ENCODE peak calls at places on chromosomes 1 and 21, in five cellular contexts. O, C, T, M and Q are unnamed samples.

GRCh38 chr1:238606896-238607295 is 716.2 kb upstream of the ZP4 start:
- DNase-seq in O (peak), C (no peak), T (no peak), M (no peak), Q (no peak)

GRCh38 chr1:38444770-38445442 is 398.3 kb upstream of the POU3F1 start:
- DNase-seq in O (no peak), C (no peak), T (no peak), M (no peak), Q (no peak)

GRCh38 chr1:225817611-225818061 is 7.7 kb downstream of the EPHX1 start:
- DNase-seq in O (peak), C (peak), T (peak), M (peak), Q (no peak)

GRCh38 chr1:19909971-19910370 is 13.4 kb downstream of the PLA2G2E start:
- DNase-seq in O (no peak), C (no peak), T (no peak), M (no peak), Q (no peak)

GRCh38 chr1:209659909-209660308 is 7.7 kb upstream of the LAMB3 start:
- DNase-seq in O (peak), C (no peak), T (no peak), M (no peak), Q (no peak)

GRCh38 chr21:31136891-31137290 is 98.6 kb upstream of the KRTAP19-8 start:
- DNase-seq in O (peak), C (no peak), T (no peak), M (peak), Q (peak)

GRCh38 chr1:74266001-74266400 is 30.8 kb downstream of the TNNI3K start:
- DNase-seq in O (no peak), C (no peak), T (no peak), M (no peak), Q (no peak)

GRCh38 chr1:211478801-211479619 is 13.0 kb downstream of the RD3 start:
- DNase-seq in O (no peak), C (no peak), T (no peak), M (no peak), Q (no peak)

GRCh38 chr1:226547754-226548191 is 791 bp upstream of the STUM start:
- DNase-seq in O (peak), C (peak), T (peak), M (peak), Q (peak)

GRCh38 chr21:42198949-42199348 is 20.0 kb upstream of the ABCG1 start:
- DNase-seq in O (no peak), C (no peak), T (no peak), M (no peak), Q (no peak)

GRCh38 chr1:155005076-155005971 is 2.7 kb downstream of the ZBTB7B start:
- DNase-seq in O (no peak), C (no peak), T (no peak), M (no peak), Q (no peak)

GRCh38 chr1:61255324-61255703 is 173.0 kb downstream of the NFIA start:
- DNase-seq in O (no peak), C (no peak), T (no peak), M (no peak), Q (no peak)

GRCh38 chr1:184825571-184825970 is 70.9 kb upstream of the EDEM3 start:
- DNase-seq in O (no peak), C (no peak), T (no peak), M (no peak), Q (no peak)

GRCh38 chr1:202656057-202656456 is 54.2 kb downstream of the SYT2 start:
- DNase-seq in O (peak), C (peak), T (peak), M (peak), Q (peak)

GRCh38 chr1:217521317-217521716 is 109.6 kb downstream of the GPATCH2 start:
- DNase-seq in O (no peak), C (no peak), T (no peak), M (no peak), Q (no peak)

GRCh38 chr21:34801519-34802132 is 132.8 kb downstream of the CLIC6 start:
- DNase-seq in O (no peak), C (peak), T (no peak), M (peak), Q (peak)

GRCh38 chr21:41754481-41754891 is 12.4 kb downstream of the RIPK4 start:
- DNase-seq in O (no peak), C (no peak), T (no peak), M (no peak), Q (no peak)

GRCh38 chr21:41852151-41852928 is 26.8 kb downstream of the PRDM15 start:
- DNase-seq in O (no peak), C (no peak), T (no peak), M (no peak), Q (no peak)

GRCh38 chr1:22892789-22893188 is 79.9 kb downstream of the LACTBL1 start:
- DNase-seq in O (no peak), C (no peak), T (no peak), M (no peak), Q (no peak)

GRCh38 chr1:231395051-231395995 is 26.8 kb downstream of the EGLN1 start:
- DNase-seq in O (peak), C (peak), T (peak), M (no peak), Q (no peak)

GRCh38 chr21:42460391-42461184 is 35.4 kb downstream of the RSPH1 start:
- DNase-seq in O (no peak), C (no peak), T (no peak), M (no peak), Q (peak)

GRCh38 chr1:229148041-229148671 is 122.8 kb upstream of the RAB4A start:
- DNase-seq in O (no peak), C (no peak), T (peak), M (peak), Q (peak)

GRCh38 chr1:114107474-114108175 is 46.0 kb downstream of the SYT6 start:
- DNase-seq in O (no peak), C (no peak), T (no peak), M (no peak), Q (no peak)

GRCh38 chr1:42830631-42831030 is 13.4 kb upstream of the SVBP start:
- DNase-seq in O (no peak), C (no peak), T (no peak), M (no peak), Q (no peak)

GRCh38 chr1:41566274-41566885 is 81.9 kb upstream of the EDN2 start:
- DNase-seq in O (no peak), C (no peak), T (no peak), M (no peak), Q (no peak)

GRCh38 chr1:199685369-199685768 is 342.1 kb upstream of the NR5A2 start:
- DNase-seq in O (peak), C (no peak), T (peak), M (no peak), Q (no peak)

GRCh38 chr1:2234762-2235113 is 6.6 kb downstream of the SKI start:
- DNase-seq in O (no peak), C (no peak), T (no peak), M (no peak), Q (no peak)
- H3K4me3 ChIP-seq in O (no peak), C (no peak), T (peak), M (no peak), Q (no peak)

DNA sequence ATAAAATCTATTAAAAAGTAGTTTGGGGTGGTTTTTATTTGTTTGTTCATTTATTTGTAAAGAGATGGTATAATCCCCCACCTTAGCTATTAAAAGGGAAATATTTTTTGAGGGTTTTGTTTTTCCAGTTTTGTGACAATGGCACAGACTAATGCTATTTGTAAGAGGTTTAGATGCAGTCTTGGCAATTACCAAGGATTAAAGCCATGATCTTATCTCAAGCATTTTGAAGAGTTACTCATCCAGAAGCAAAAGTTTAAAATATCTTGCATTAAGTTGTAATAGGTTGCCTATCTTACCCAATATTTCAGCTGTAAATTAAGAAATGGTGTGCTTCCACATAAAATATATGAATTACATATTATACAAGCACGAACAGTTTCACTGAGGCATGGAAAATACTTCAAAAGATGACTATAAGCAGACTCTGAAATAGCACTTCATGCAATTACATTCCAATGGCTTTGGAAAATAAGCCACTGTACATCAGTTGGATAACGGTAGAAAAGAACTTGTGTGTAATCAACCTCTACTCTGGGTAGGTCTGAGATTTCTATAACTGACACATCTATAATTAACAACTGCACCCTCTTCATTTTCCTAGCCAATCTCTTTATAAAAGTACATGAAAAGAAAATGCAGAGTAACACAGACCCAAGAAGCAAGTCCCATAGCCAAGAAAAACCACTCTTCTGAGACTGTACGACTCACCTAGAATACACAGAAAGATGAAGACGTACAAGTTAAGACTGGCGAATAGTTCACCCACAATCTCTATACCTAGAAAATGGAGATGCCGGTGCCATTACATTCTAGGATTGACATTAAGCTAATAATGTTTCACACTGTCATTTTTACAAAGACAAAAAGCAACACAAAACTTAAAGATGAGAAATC is 95.2 kb downstream of the PTPN14 start:
- DNase-seq in O (no peak), C (no peak), T (no peak), M (no peak), Q (no peak)
- TF ChIP-seq RFX5 in O (no peak), C (no peak), T (no peak), M (no peak), Q (no peak)

GRCh38 chr1:63630238-63630637 is 37.0 kb downstream of the PGM1 start:
- DNase-seq in O (no peak), C (no peak), T (no peak), M (no peak), Q (no peak)

GRCh38 chr1:63633281-63633680 is 40.1 kb downstream of the PGM1 start:
- DNase-seq in O (no peak), C (no peak), T (no peak), M (no peak), Q (no peak)

GRCh38 chr1:63632110-63632509 is 38.9 kb downstream of the PGM1 start:
- DNase-seq in O (no peak), C (no peak), T (no peak), M (no peak), Q (no peak)

GRCh38 chr1:63628607-63629006 is 35.4 kb downstream of the PGM1 start:
- DNase-seq in O (no peak), C (no peak), T (no peak), M (no peak), Q (no peak)

GRCh38 chr1:63630666-63631065 is 37.5 kb downstream of the PGM1 start:
- DNase-seq in O (no peak), C (no peak), T (no peak), M (no peak), Q (no peak)
- H3K27ac ChIP-seq in O (no peak), C (no peak), T (no peak), M (no peak), Q (no peak)

GRCh38 chr1:69403911-69404310 is 163.8 kb upstream of the LRRC7 start:
- DNase-seq in O (no peak), C (no peak), T (no peak), M (no peak), Q (no peak)

GRCh38 chr1:69400128-69400527 is 167.6 kb upstream of the LRRC7 start:
- DNase-seq in O (no peak), C (no peak), T (no peak), M (no peak), Q (peak)

GRCh38 chr1:69404486-69404885 is 163.2 kb upstream of the LRRC7 start:
- DNase-seq in O (no peak), C (no peak), T (no peak), M (no peak), Q (no peak)

GRCh38 chr1:69406244-69406643 is 161.5 kb upstream of the LRRC7 start:
- DNase-seq in O (no peak), C (no peak), T (no peak), M (no peak), Q (no peak)

DNA sequence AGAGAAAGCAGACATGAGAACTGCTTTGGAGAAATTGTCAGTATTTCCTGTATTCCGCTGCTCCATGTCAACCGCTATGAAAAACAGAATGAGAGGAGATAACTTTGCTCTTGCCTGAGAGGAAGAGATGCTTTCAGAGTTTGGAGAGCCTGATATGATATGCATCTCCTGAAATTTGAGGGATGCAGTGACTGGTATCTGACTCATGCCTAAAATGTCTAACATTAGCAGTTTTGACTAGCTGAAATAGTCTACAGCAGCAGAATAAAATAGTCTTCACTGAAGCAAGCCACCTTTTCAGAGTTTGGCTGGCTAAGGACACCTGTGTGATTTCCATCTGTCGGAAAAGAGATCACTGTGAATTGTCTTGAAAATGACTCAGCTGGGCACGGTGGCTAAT is 165.8 kb upstream of the LRRC7 start:
- DNase-seq in O (no peak), C (no peak), T (no peak), M (no peak), Q (no peak)
- H3K4me3 ChIP-seq in O (no peak), C (no peak), T (no peak), M (no peak), Q (no peak)

GRCh38 chr21:44529503-44530125 is 10.4 kb downstream of the KRTAP10-1 start:
- DNase-seq in O (no peak), C (no peak), T (no peak), M (no peak), Q (no peak)

GRCh38 chr21:44529011-44529421 is 11.0 kb downstream of the KRTAP10-1 start:
- DNase-seq in O (no peak), C (no peak), T (no peak), M (no peak), Q (no peak)

GRCh38 chr21:44527156-44527982 is 12.6 kb downstream of the KRTAP10-1 start:
- DNase-seq in O (no peak), C (no peak), T (no peak), M (no peak), Q (no peak)

GRCh38 chr21:44528634-44528995 is 11.4 kb downstream of the KRTAP10-1 start:
- DNase-seq in O (no peak), C (no peak), T (no peak), M (no peak), Q (no peak)

DNA sequence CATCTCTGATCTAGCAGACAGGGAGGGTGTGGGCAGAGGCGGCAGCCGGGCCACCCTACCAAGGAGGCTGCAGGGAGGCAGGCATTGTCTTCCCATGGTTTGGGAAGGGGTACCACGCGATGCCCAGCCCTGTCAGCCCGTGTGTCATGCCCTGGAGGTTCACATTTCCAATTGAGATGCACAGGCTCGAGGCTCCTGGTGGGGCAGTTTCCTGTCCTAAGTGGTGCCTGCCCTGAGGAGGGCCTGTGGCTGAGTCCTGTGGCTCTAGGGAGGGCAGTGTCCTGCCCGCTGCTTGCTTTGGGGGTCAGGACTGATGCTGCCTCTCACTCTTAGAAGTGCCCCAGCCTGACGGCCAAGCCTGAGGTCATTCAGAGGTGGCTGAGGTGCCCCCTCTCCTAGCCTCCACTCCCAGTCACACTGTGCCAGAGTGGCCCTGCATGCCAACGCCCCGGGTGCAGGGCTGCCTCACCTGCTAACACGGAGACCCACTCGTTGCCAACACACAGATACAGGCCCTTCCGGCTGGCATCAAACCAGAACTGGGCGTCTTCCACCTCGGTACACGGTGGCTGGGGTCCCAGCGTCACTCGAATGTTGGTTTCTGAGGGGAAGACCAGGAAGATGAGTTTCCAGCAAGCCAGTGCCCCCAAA is 11.9 kb downstream of the KRTAP10-1 start:
- DNase-seq in O (no peak), C (no peak), T (no peak), M (no peak), Q (no peak)
- TF ChIP-seq RFX5 in O (no peak), C (no peak), T (no peak), M (no peak), Q (no peak)

DNA sequence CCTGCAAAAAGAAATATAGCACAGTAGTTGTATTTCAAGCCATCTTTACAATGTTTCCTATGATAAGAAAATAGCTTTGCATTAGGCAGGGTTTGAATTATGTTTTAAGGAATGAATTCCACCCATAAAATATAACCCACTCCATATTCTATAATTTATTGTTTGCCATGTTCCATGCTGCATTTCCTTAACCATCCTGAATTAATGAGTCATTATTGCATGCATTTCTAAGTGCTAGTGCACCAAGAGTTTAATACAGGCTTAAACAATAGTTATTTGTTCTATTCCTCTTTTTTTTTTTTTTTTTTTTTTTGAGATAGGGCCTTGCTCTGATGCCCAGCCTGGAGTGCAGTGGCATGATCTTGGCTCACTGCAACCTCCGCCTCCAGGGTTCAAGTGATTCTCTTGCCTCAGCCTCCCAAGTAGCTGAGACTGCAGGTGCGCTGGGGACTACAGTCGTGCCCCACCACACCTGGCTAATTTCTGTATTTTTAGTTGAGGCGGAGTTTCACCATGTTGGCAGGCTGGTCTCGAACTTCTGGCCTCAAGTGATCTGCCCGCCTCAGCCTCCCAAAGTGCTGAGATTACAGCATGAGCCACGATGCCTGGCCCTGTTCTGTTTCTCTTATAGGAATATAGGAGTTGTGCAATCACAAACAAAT is 45.4 kb downstream of the MIGA1 start:
- DNase-seq in O (no peak), C (no peak), T (no peak), M (no peak), Q (no peak)
- H3K27ac ChIP-seq in O (peak), C (no peak), T (no peak), M (no peak), Q (peak)

GRCh38 chr1:46615735-46616134 is 876 bp downstream of the MOB3C start:
- DNase-seq in O (no peak), C (no peak), T (no peak), M (no peak), Q (peak)

GRCh38 chr1:46614604-46614984 is 2.0 kb downstream of the MOB3C start:
- DNase-seq in O (no peak), C (no peak), T (no peak), M (no peak), Q (no peak)

GRCh38 chr1:46616277-46617107 is at the start of gene MOB3C:
- DNase-seq in O (peak), C (peak), T (no peak), M (peak), Q (peak)

GRCh38 chr1:46613661-46614603 is 2.7 kb downstream of the MOB3C start:
- DNase-seq in O (peak), C (no peak), T (no peak), M (no peak), Q (no peak)

DNA sequence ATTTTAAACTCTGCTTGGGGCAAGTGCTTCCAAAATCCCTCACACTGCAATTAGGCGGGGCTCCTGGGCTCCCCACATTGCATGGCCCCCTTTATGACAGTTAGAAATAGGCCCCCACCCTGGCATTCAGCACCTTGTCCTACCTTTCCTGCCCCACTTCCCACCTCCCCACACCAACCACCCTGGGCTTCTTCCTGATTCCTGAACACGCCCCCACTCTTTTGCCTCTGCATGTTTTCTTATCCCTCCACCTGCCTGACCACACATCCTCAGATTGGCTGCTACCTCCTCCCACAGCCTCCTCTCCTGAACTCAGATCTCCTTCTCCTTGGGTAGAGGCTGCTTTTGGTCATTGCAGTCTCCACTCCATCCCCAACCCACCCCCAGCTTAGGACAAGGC is 1.5 kb downstream of the MOB3C start:
- DNase-seq in O (no peak), C (no peak), T (no peak), M (no peak), Q (no peak)
- H3K4me3 ChIP-seq in O (no peak), C (no peak), T (no peak), M (no peak), Q (no peak)

GRCh38 chr1:204894031-204894430 is 23.4 kb downstream of the NFASC start:
- DNase-seq in O (no peak), C (no peak), T (no peak), M (no peak), Q (no peak)
- TF ChIP-seq RFX5 in O (no peak), C (no peak), T (no peak), M (no peak), Q (no peak)

GRCh38 chr1:151510020-151510405 is 1.2 kb upstream of the CGN start:
- DNase-seq in O (no peak), C (no peak), T (no peak), M (no peak), Q (no peak)
- H3K27ac ChIP-seq in O (no peak), C (peak), T (no peak), M (no peak), Q (no peak)